ENCODE peak calls at places on chromosomes 4 and X, in four cellular contexts. S, H, V and P are unnamed samples.

GRCh38 chr4:2354760-2355159 is 63.7 kb downstream of the ZFYVE28 start:
- DNase-seq in S (no peak), V (no peak), H (no peak), P (no peak)

GRCh38 chrX:19225906-19226305 is 103.6 kb upstream of the ADGRG2 start:
- DNase-seq in S (no peak), H (peak; percentile 24), V (peak; percentile 14), P (no peak)

GRCh38 chr4:89161841-89162240 is 50.5 kb downstream of the TIGD2 start:
- DNase-seq in V (no peak), H (peak; percentile 36), S (no peak), P (peak; percentile 36)

GRCh38 chr4:158624889-158625478 is 46.7 kb downstream of the C4orf46 start:
- DNase-seq in V (peak; percentile 89), H (peak; percentile 88), S (no peak), P (peak; percentile 74)

GRCh38 chr4:101050836-101051205 is 296.5 kb downstream of the PPP3CA start:
- DNase-seq in S (no peak), V (no peak), H (no peak), P (no peak)

GRCh38 chrX:109685656-109686078 is 47.4 kb downstream of the ACSL4 start:
- DNase-seq in V (no peak), H (no peak), S (no peak), P (no peak)

GRCh38 chr4:139768913-139769312 is 103.3 kb downstream of the MGST2 start:
- DNase-seq in S (no peak), H (peak; percentile 32), V (peak; percentile 14), P (no peak)

GRCh38 chr4:128483041-128483440 is 195.4 kb upstream of the PGRMC2 start:
- DNase-seq in H (no peak), V (no peak), S (no peak), P (no peak)

GRCh38 chrX:40908857-40909475 is 173.6 kb upstream of the MED14 start:
- DNase-seq in S (no peak), V (peak; percentile 77), H (peak; percentile 84), P (peak; percentile 62)

GRCh38 chr4:100828986-100829685 is 311.3 kb upstream of the EMCN start:
- DNase-seq in V (no peak), S (no peak), H (peak; percentile 25), P (no peak)

GRCh38 chr4:18012807-18013462 is 8.6 kb downstream of the LCORL start:
- DNase-seq in S (no peak), V (no peak), H (no peak), P (no peak)

GRCh38 chrX:53354669-53355068 is 67.8 kb downstream of the SMC1A start:
- DNase-seq in V (peak; percentile 18), S (no peak), H (peak; percentile 10), P (no peak)

GRCh38 chr4:57220734-57221133 is 110.5 kb upstream of the IGFBP7 start:
- DNase-seq in V (no peak), S (no peak), H (no peak), P (no peak)

GRCh38 chrX:130082244-130083106 is 27.8 kb downstream of the ELF4 start:
- DNase-seq in H (no peak), S (peak; percentile 56), V (peak; percentile 36), P (peak; percentile 55)
- H3K4me3 ChIP-seq in H (no peak overlapping the region), S (no peak overlapping the region), V (no peak overlapping the region), P (no peak overlapping the region)

GRCh38 chrX:36856849-36857248 is 151.3 kb upstream of the FAM47C start:
- DNase-seq in S (no peak), V (peak; percentile 31), H (peak; percentile 1), P (peak; percentile 0)
- TF ChIP-seq CTCF in S (no peak), V (peak; percentile 27), H (no peak), P (no peak)

DNA sequence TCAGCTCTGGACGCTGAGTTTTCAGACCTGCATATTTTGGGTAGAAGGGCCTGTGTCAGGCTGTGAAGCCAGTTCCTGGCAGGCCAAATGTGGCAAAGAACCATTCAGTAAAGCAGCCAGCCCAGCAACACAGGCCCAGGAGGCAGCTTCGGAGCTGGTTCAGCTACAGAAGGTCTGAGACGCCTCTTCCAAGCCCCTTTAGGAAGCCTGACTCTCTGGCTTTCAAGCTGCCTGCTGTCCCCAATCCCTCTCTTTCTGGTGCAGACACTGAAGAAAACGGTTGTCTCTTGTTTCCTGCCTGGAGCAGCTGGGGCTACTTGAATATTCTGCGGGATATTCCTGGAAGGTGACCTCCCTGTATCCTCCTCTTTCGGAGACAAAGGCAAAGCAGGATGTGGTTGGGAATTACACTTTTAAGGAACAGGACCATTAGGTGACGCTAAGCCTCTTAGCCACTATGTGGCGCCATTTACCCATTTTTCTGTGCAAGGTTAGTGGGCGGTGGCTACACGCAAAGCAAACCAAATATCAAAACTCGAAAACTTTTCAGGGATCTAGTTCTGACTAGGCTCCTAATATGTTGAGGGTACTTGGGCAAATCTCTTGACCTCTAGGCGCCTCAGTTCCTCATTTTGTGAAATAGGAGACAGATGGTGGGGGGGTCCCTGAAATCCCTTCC is 47.2 kb upstream of the LAS1L start:
- DNase-seq in H (peak; percentile 71), S (peak; percentile 49), V (peak; percentile 65), P (peak; percentile 66)
- H3K4me3 ChIP-seq in H (no peak overlapping the region), S (no peak overlapping the region), V (no peak overlapping the region), P (no peak overlapping the region)

DNA sequence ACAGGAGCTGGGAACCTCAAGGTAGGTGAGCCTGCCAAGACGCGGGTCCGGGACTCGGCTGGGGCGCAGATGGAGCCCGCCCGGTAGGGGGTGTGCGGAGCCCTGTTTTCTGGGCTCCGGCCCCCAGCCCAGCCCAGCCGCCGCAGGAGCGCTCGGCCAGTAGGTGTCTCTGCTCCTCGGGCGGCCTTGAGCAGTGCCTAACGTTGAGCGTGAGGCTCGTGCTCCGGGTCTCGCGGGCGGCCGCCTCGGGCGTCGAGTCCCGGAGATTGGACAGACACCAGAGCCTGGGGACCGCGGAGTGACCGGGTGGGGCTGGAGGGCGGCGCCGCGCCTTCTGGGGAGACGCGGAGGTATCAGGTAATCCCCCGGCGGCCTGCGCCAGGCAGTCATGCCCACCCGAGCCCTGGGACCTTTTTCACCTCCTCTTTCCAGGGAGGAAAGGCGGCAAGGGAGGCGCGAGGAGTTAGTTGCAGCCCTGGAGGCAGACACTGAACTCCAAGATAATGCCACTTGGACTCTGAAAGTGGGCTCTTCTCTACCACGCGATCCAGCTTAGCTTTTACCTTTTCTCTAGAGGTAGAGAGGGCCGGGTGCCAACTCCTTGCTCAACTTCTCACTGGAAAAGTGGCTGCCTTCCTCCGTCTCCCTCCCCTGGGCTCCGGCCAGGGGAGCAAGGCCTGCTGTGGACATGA is 14.5 kb upstream of the FGG start:
- DNase-seq in H (peak; percentile 53), S (peak; percentile 44), V (peak; percentile 51), P (peak; percentile 28)
- TF ChIP-seq CTCF in H (peak; percentile 72), S (peak; percentile 7), V (peak; percentile 66), P (peak; percentile 48)